ENCODE peak calls at places on chromosome 17, in six cellular contexts. C is H1, O is IMR-90, I is mesendoderm, K is neuronal stem cell, F is mesenchymal stem cell. M is an unnamed sample.
A peak's percentile ranks its signal among the peaks of the same experiment; 100 is the strongest.

GRCh38 chr17:53168413-53168812 is 654.3 kb upstream of the KIF2B start:
- DNase-seq in C (no peak), O (no peak), I (no peak), K (no peak), F (no peak), M (no peak)

GRCh38 chr17:49957350-49957749 is 11.6 kb upstream of the DLX4 start:
- DNase-seq in C (no peak), O (no peak), I (no peak), K (no peak), F (no peak), M (no peak)

GRCh38 chr17:44688675-44689491 is 693 bp downstream of the CCDC43 start:
- DNase-seq in C (no peak), O (peak; percentile 38), I (no peak), K (no peak), F (no peak), M (no peak)

GRCh38 chr17:17043668-17044226 is 1.5 kb downstream of the MPRIP start:
- DNase-seq in C (no peak), O (peak; percentile 13), I (peak; percentile 47), K (peak; percentile 26), F (peak; percentile 53), M (peak; percentile 37)

GRCh38 chr17:17751489-17751995 is 70.3 kb downstream of the RAI1 start:
- DNase-seq in C (no peak), O (no peak), I (no peak), K (no peak), F (no peak), M (no peak)

GRCh38 chr17:51860934-51861561 is 297.5 kb downstream of the CA10 start:
- DNase-seq in C (peak; percentile 81), O (no peak), I (peak; percentile 77), K (peak; percentile 64), F (no peak), M (peak; percentile 88)

GRCh38 chr17:57662644-57663308 is 82.3 kb downstream of the CCDC182 start:
- DNase-seq in C (peak; percentile 97), O (peak; percentile 99), I (peak; percentile 98), K (peak; percentile 92), F (peak; percentile 100), M (peak; percentile 100)

GRCh38 chr17:8941980-8942617 is 23.4 kb downstream of the PIK3R5 start:
- DNase-seq in C (no peak), O (no peak), I (no peak), K (no peak), F (no peak), M (peak; percentile 24)

GRCh38 chr17:68318103-68318991 is 27.1 kb downstream of the ARSG start:
- DNase-seq in C (no peak), O (peak; percentile 65), I (no peak), K (no peak), F (peak; percentile 94), M (no peak)

GRCh38 chr17:68200689-68201424 is 47.0 kb upstream of the AMZ2 start:
- DNase-seq in C (peak; percentile 92), O (peak; percentile 62), I (peak; percentile 87), K (peak; percentile 70), F (peak; percentile 71), M (peak; percentile 97)

GRCh38 chr17:45265823-45266222 is 3.9 kb upstream of the SPATA32 start:
- DNase-seq in C (no peak), O (peak; percentile 87), I (no peak), K (no peak), F (peak; percentile 73), M (no peak)

GRCh38 chr17:41171881-41172280 is 3.9 kb upstream of the KRTAP4-3 start:
- DNase-seq in C (no peak), O (peak; percentile 23), I (no peak), K (no peak), F (no peak), M (no peak)

GRCh38 chr17:28774206-28774605 is 30.4 kb downstream of the TRAF4 start:
- DNase-seq in C (no peak), O (no peak), I (no peak), K (no peak), F (no peak), M (no peak)

GRCh38 chr17:6701719-6702118 is 11.4 kb downstream of the SLC13A5 start:
- DNase-seq in C (peak; percentile 92), O (no peak), I (peak; percentile 75), K (peak; percentile 32), F (no peak), M (peak; percentile 87)

GRCh38 chr17:58120195-58120822 is 27.9 kb upstream of the OR4D1 start:
- DNase-seq in C (peak; percentile 59), O (peak; percentile 66), I (peak; percentile 80), K (peak; percentile 80), F (peak; percentile 65), M (peak; percentile 78)

GRCh38 chr17:43830510-43831145 is 2.3 kb downstream of the MPP3 start:
- DNase-seq in C (no peak), O (no peak), I (peak; percentile 6), K (no peak), F (no peak), M (no peak)

GRCh38 chr17:42667088-42667951 is 8.2 kb downstream of the TUBG2 start:
- DNase-seq in C (no peak), O (peak; percentile 73), I (no peak), K (no peak), F (peak; percentile 84), M (peak; percentile 58)

GRCh38 chr17:72852267-72852945 is 240.1 kb downstream of the SLC39A11 start:
- DNase-seq in C (no peak), O (peak; percentile 64), I (peak; percentile 25), K (no peak), F (peak; percentile 5), M (no peak)

GRCh38 chr17:1029196-1029911 is 32.4 kb downstream of the TIMM22 start:
- DNase-seq in C (no peak), O (peak; percentile 73), I (no peak), K (no peak), F (peak; percentile 81), M (no peak)

GRCh38 chr17:2253768-2254406 is 49.7 kb downstream of the SMG6 start:
- DNase-seq in C (no peak), O (no peak), I (no peak), K (no peak), F (no peak), M (no peak)

GRCh38 chr17:51461578-51462004 is 201.2 kb downstream of the UTP18 start:
- DNase-seq in C (peak; percentile 85), O (peak; percentile 23), I (peak; percentile 84), K (peak; percentile 35), F (peak; percentile 6), M (peak; percentile 92)

GRCh38 chr17:65029605-65030308 is 26.8 kb downstream of the GNA13 start:
- DNase-seq in C (no peak), O (no peak), I (no peak), K (no peak), F (no peak), M (no peak)

GRCh38 chr17:7548585-7549400 is at the start of gene TNFSF12:
- DNase-seq in C (peak; percentile 73), O (peak; percentile 7), I (peak; percentile 44), K (no peak), F (peak; percentile 40), M (peak; percentile 68)

GRCh38 chr17:44920565-44920940 is 5.3 kb upstream of the GFAP start:
- DNase-seq in C (peak; percentile 55), O (no peak), I (no peak), K (no peak), F (no peak), M (peak; percentile 34)

GRCh38 chr17:79371984-79372383 is 238.9 kb downstream of the RBFOX3 start:
- DNase-seq in C (no peak), O (no peak), I (no peak), K (no peak), F (no peak), M (no peak)

GRCh38 chr17:82449136-82449882 is 1.2 kb downstream of the CYBC1 start:
- DNase-seq in C (no peak), O (no peak), I (peak; percentile 31), K (no peak), F (no peak), M (peak; percentile 71)

GRCh38 chr17:35127751-35128514 is 6.5 kb downstream of the FNDC8 start:
- DNase-seq in C (no peak), O (peak; percentile 94), I (no peak), K (no peak), F (no peak), M (no peak)

GRCh38 chr17:45341389-45342158 is 24.8 kb upstream of the MAP3K14 start:
- DNase-seq in C (peak; percentile 90), O (peak; percentile 85), I (peak; percentile 97), K (peak; percentile 41), F (peak; percentile 80), M (peak; percentile 98)

GRCh38 chr17:56988901-56989572 is 11.1 kb downstream of the SCPEP1 start:
- DNase-seq in C (no peak), O (no peak), I (no peak), K (no peak), F (no peak), M (no peak)

GRCh38 chr17:511001-511690 is 158.5 kb upstream of the RPH3AL start:
- DNase-seq in C (no peak), O (peak; percentile 82), I (no peak), K (no peak), F (peak; percentile 69), M (no peak)

GRCh38 chr17:7083592-7083991 is 3.5 kb upstream of the CLEC10A start:
- DNase-seq in C (no peak), O (peak; percentile 17), I (no peak), K (no peak), F (no peak), M (no peak)

GRCh38 chr17:74163271-74163821 is 40.1 kb upstream of the RPL38 start:
- DNase-seq in C (peak; percentile 43), O (no peak), I (peak; percentile 77), K (no peak), F (no peak), M (peak; percentile 56)
- H2BK15ac ChIP-seq in C (peak overlapping the region; percentile 66), O (no peak overlapping the region), I (no peak overlapping the region), K (no peak overlapping the region), F (no peak overlapping the region), M (no peak overlapping the region)

GRCh38 chr17:4270746-4271145 is 7.0 kb upstream of the ANKFY1 start:
- DNase-seq in C (no peak), O (no peak), I (no peak), K (no peak), F (no peak), M (no peak)
- H3K4me1 ChIP-seq in C (no peaks in the 10 kb centered on the region), O (no peaks in the 10 kb centered on the region), I (no peaks in the 10 kb centered on the region), K (no peaks in the 10 kb centered on the region), F (no peaks in the 10 kb centered on the region), M (no peaks in the 10 kb centered on the region)

GRCh38 chr17:76946111-76946771 is 78.0 kb downstream of the MGAT5B start:
- DNase-seq in C (no peak), O (no peak), I (no peak), K (no peak), F (no peak), M (no peak)
- H2BK15ac ChIP-seq in C (no peak overlapping the region), O (no peak overlapping the region), I (no peak overlapping the region), K (peak overlapping the region; percentile 18), F (no peak overlapping the region), M (no peak overlapping the region)

GRCh38 chr17:36204724-36205500 is 6.0 kb upstream of the CCL4L2 start:
- DNase-seq in C (peak; percentile 23), O (no peak), I (no peak), K (no peak), F (no peak), M (no peak)
- H3K4me1 ChIP-seq in C (no peaks in the 10 kb centered on the region), O (no peaks in the 10 kb centered on the region), I (no peaks in the 10 kb centered on the region), K (peaks cover 9% of the 10 kb centered on the region), F (no peaks in the 10 kb centered on the region), M (no peaks in the 10 kb centered on the region)

DNA sequence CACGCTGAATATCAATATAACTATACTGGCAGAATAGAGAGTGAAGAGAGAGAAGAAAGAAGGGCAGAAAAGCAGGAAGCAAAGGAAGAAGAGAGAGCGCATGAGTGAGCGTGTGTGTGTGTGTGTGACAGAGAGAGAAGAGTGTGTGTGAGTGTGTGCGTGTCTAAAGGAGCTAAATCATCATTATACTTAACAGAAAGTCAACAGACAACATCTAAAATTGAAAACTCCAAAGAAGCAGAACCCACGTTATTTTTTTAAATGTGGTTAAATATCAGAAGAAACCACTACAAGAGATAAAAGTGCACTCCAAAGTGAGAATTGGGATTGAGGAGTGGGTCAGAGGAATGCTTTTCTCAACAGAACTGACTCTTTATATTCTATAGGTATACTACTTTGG is 77.2 kb downstream of the BRIP1 start:
- DNase-seq in C (no peak), O (no peak), I (no peak), K (no peak), F (no peak), M (no peak)
- H2BK15ac ChIP-seq in C (no peak overlapping the region), O (no peak overlapping the region), I (no peak overlapping the region), K (no peak overlapping the region), F (no peak overlapping the region), M (no peak overlapping the region)

M was measured in H9.